ENCODE peak calls at places on chromosomes 11 and 22, in four cellular contexts. X, Z, A and V are unnamed samples.

GRCh38 chr11:134949716-134950115 is 537.7 kb upstream of the B3GAT1 start:
- DNase-seq in X (no peak), Z (no peak), A (no peak), V (no peak)

GRCh38 chr22:41523464-41524221 is 20.6 kb downstream of the POLR3H start:
- DNase-seq in X (no peak), Z (no peak), A (peak; percentile 64), V (no peak)

GRCh38 chr22:36768141-36768540 is 7.8 kb downstream of the IFT27 start:
- DNase-seq in X (no peak), Z (no peak), A (no peak), V (no peak)

GRCh38 chr11:35815556-35816315 is 128.1 kb upstream of the LDLRAD3 start:
- DNase-seq in X (no peak), Z (no peak), A (no peak), V (no peak)

GRCh38 chr22:44026630-44027511 is 2.8 kb downstream of the PARVB start:
- DNase-seq in X (no peak), Z (no peak), A (peak; percentile 41), V (peak; percentile 38)

GRCh38 chr22:45112136-45112879 is 51.4 kb upstream of the NUP50 start:
- DNase-seq in X (no peak), Z (no peak), A (no peak), V (no peak)

GRCh38 chr22:19889951-19890350 is 35.3 kb upstream of the GNB1L start:
- DNase-seq in X (no peak), Z (no peak), A (no peak), V (no peak)

GRCh38 chr11:73980001-73980960 is 2.4 kb downstream of the UCP2 start:
- DNase-seq in X (no peak), Z (peak; percentile 38), A (peak; percentile 51), V (no peak)

GRCh38 chr11:28932940-28933339 is 824.8 kb downstream of the METTL15 start:
- DNase-seq in X (no peak), Z (no peak), A (no peak), V (no peak)

GRCh38 chr11:76783901-76784813 is 1.0 kb downstream of the TSKU start:
- DNase-seq in X (peak; percentile 55), Z (peak; percentile 79), A (peak; percentile 81), V (no peak)

GRCh38 chr11:326842-327580 is 6.4 kb upstream of the IFITM3 start:
- DNase-seq in X (no peak), Z (peak; percentile 36), A (peak; percentile 42), V (no peak)

GRCh38 chr11:125268611-125269010 is 104.1 kb downstream of the PKNOX2 start:
- DNase-seq in X (no peak), Z (no peak), A (no peak), V (no peak)

GRCh38 chr11:7204778-7205177 is 46.9 kb upstream of the SYT9 start:
- DNase-seq in X (no peak), Z (no peak), A (no peak), V (no peak)

GRCh38 chr22:27642104-27642800 is 159.3 kb downstream of the MN1 start:
- DNase-seq in X (no peak), Z (peak; percentile 20), A (peak; percentile 17), V (no peak)

GRCh38 chr11:125201525-125202121 is 37.1 kb downstream of the PKNOX2 start:
- DNase-seq in X (no peak), Z (peak; percentile 50), A (no peak), V (no peak)

GRCh38 chr11:24509114-24509513 is 12.3 kb downstream of the LUZP2 start:
- DNase-seq in X (no peak), Z (no peak), A (no peak), V (no peak)

GRCh38 chr11:65849366-65849765 is 8.6 kb downstream of the CFL1 start:
- DNase-seq in X (no peak), Z (no peak), A (no peak), V (no peak)

GRCh38 chr11:27227744-27228143 is 135.3 kb downstream of the CCDC34 start:
- DNase-seq in X (no peak), Z (no peak), A (no peak), V (no peak)
- TF ChIP-seq TCF7L2 in X (no peak), Z (no peak), A (no peak), V (no peak)

GRCh38 chr11:129815596-129816461 is at the start of gene TMEM45B:
- DNase-seq in X (no peak), Z (no peak), A (no peak), V (no peak)
- H3K27ac ChIP-seq in X (no peak within 1 kb of the TSS), Z (peak within 1 kb of the TSS; percentile 51), A (no peak within 1 kb of the TSS), V (no peak within 1 kb of the TSS)

DNA sequence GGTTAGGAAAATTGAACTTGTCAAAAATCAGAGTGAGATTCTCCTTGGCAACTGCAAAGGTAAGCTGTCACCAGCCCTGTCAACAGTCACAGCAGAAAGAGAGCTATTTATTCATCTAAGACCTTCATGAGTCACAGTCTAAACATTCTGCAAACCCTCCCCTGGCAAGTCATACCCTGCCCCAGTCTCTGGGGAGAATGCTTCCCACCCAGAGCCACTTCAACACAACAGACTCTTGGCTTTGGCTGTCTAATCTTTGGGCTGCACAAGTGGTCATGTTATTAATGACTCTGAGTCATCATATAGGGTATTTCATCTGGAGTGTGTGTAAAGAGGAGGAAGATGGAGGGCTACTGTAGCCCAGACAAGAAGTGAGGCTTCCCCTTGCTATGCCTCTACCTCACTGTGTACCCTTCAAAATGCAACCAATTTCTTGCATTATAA is 153.4 kb downstream of the CCDC34 start:
- DNase-seq in X (peak; percentile 40), Z (peak; percentile 80), A (peak; percentile 37), V (peak; percentile 69)
- H3K4me1 ChIP-seq in X (peaks cover 17% of the 10 kb centered on the region), Z (peaks cover 41% of the 10 kb centered on the region), A (peaks cover 38% of the 10 kb centered on the region), V (peaks cover 52% of the 10 kb centered on the region)

GRCh38 chr11:67044496-67044895 is 12.2 kb upstream of the RHOD start:
- DNase-seq in X (no peak), Z (no peak), A (no peak), V (no peak)
- TF ChIP-seq TCF7L2 in X (no peak), Z (no peak), A (no peak), V (no peak)

DNA sequence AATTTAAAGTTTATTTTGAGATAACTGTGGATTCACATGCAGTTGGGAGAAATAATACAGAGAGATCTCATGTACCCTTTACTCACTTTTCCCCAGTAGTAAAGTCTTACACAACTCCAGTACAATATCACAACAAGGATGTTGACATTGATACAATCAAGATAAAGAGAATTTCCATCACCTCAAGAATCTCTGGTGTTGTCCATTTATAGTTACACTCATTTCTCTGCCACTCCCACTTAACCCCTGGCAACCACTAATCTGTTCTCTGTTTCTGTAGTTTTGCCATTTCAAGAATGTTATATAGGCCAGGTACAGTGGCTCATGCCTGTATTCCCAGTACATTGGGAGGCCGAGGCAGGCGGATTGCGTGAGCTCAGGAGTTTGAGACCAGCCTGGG is 10.5 kb upstream of the ZBED5 start:
- DNase-seq in X (no peak), Z (no peak), A (no peak), V (no peak)
- H3K27ac ChIP-seq in X (no peak overlapping the region), Z (no peak overlapping the region), A (no peak overlapping the region), V (peak overlapping the region; percentile 55)